ENCODE peak calls at places on chromosomes 2 and 18, in eight cellular contexts. Z is esophagus muscularis mucosa, B is stromal cell of bone marrow, P is HEK293T, V is fibroblast of pulmonary artery, O is pons, S is T-helper 2 cell, U is mesendoderm. C is an unnamed sample.

GRCh38 chr2:164314148-164314547 is 307.1 kb downstream of the GRB14 start:
- DNase-seq in Z (no peak), S (no peak), V (peak; percentile 3), U (no peak), O (peak; percentile 11), B (peak; percentile 19), P (peak; percentile 13), C (no peak)

GRCh38 chr2:83516503-83516902 is 942.6 kb downstream of the SUCLG1 start:
- DNase-seq in V (no peak), Z (no peak), B (no peak), S (no peak), P (peak; percentile 4), U (peak; percentile 32), O (no peak), C (no peak)

GRCh38 chr2:26616032-26616863 is 24.9 kb downstream of the CIB4 start:
- DNase-seq in U (no peak), S (no peak), O (no peak), P (no peak), B (no peak), Z (no peak), V (no peak), C (no peak)

GRCh38 chr2:104043864-104044263 is 810.1 kb upstream of the POU3F3 start:
- DNase-seq in S (no peak), O (peak; percentile 24), Z (no peak), U (no peak), B (no peak), P (peak; percentile 46), V (no peak), C (peak; percentile 73)

GRCh38 chr2:134127496-134127895 is 126.4 kb upstream of the MGAT5 start:
- DNase-seq in V (no peak), Z (no peak), S (peak; percentile 17), P (no peak), U (no peak), B (no peak), O (peak; percentile 6), C (no peak)

GRCh38 chr18:36297419-36298112 is at the start of gene FHOD3:
- DNase-seq in V (peak; percentile 67), B (peak; percentile 38), O (no peak), Z (peak; percentile 91), S (no peak), U (peak; percentile 72), P (peak; percentile 95), C (peak; percentile 62)

GRCh38 chr2:142220901-142221300 is 90.1 kb upstream of the LRP1B start:
- DNase-seq in V (peak; percentile 27), P (no peak), Z (no peak), S (no peak), U (no peak), B (no peak), O (no peak), C (peak; percentile 14)

GRCh38 chr18:75467396-75467795 is 39.9 kb upstream of the SMIM21 start:
- DNase-seq in B (no peak), P (no peak), S (no peak), U (no peak), V (no peak), O (no peak), Z (no peak), C (peak; percentile 13)

GRCh38 chr2:190627881-190628412 is 20.9 kb upstream of the NAB1 start:
- DNase-seq in P (no peak), B (no peak), V (peak; percentile 42), U (no peak), Z (no peak), O (peak; percentile 57), S (no peak), C (peak; percentile 98)

GRCh38 chr2:63975437-63976124 is 43.6 kb downstream of the VPS54 start:
- DNase-seq in B (no peak), P (no peak), U (no peak), S (no peak), V (no peak), Z (no peak), O (no peak), C (no peak)

GRCh38 chr18:12702221-12703095 is at the start of the genes CEP76 and PSMG2:
- DNase-seq in O (peak; percentile 79), V (peak; percentile 91), B (peak; percentile 87), Z (peak; percentile 97), U (peak; percentile 94), S (peak; percentile 78), P (peak; percentile 78), C (peak; percentile 87)

GRCh38 chr2:68163641-68164040 is 6.0 kb downstream of the PNO1 start:
- DNase-seq in V (no peak), B (no peak), S (no peak), O (no peak), U (no peak), P (no peak), Z (no peak), C (no peak)

GRCh38 chr2:186129767-186130581 is 356.1 kb upstream of the ZC3H15 start:
- DNase-seq in Z (no peak), U (peak; percentile 18), V (peak; percentile 32), S (no peak), B (peak; percentile 52), O (no peak), P (no peak), C (peak; percentile 76)

GRCh38 chr2:217023611-217024010 is 163.7 kb upstream of the TNP1 start:
- DNase-seq in V (no peak), S (no peak), U (no peak), Z (peak; percentile 31), P (no peak), O (no peak), B (no peak), C (no peak)

GRCh38 chr18:56873441-56874140 is 222.4 kb downstream of the WDR7 start:
- DNase-seq in P (no peak), B (no peak), S (no peak), O (peak; percentile 96), U (peak; percentile 73), V (peak; percentile 55), Z (no peak), C (no peak)

GRCh38 chr18:58180738-58181353 is 136.8 kb downstream of the NEDD4L start:
- DNase-seq in S (peak; percentile 28), Z (no peak), U (peak; percentile 65), V (peak; percentile 59), P (peak; percentile 45), B (no peak), O (peak; percentile 43), C (peak; percentile 69)

GRCh38 chr18:58139627-58140026 is 95.6 kb downstream of the NEDD4L start:
- DNase-seq in U (peak; percentile 25), V (no peak), B (no peak), O (no peak), P (no peak), S (no peak), Z (no peak), C (no peak)

GRCh38 chr2:74533464-74533863 is 3.7 kb downstream of the HTRA2 start:
- DNase-seq in Z (no peak), V (no peak), O (no peak), S (no peak), P (no peak), U (no peak), B (no peak), C (no peak)

GRCh38 chr2:6865346-6866238 is at the start of gene CMPK2:
- DNase-seq in O (no peak), P (peak; percentile 63), B (peak; percentile 13), S (peak; percentile 67), V (peak; percentile 29), U (peak; percentile 65), Z (peak; percentile 94), C (no peak)

GRCh38 chr18:3330622-3331021 is 68.7 kb downstream of the MYL12B start:
- DNase-seq in Z (no peak), V (no peak), B (no peak), S (no peak), U (peak; percentile 67), O (no peak), P (no peak), C (no peak)

GRCh38 chr2:197059498-197059897 is 133.0 kb upstream of the PGAP1 start:
- DNase-seq in U (no peak), Z (no peak), P (no peak), V (no peak), S (no peak), B (no peak), O (no peak), C (no peak)

GRCh38 chr2:237154050-237154638 is 68.5 kb downstream of the COPS8 start:
- DNase-seq in B (peak; percentile 42), P (peak; percentile 51), U (peak; percentile 78), O (peak; percentile 9), S (peak; percentile 29), V (peak; percentile 74), Z (peak; percentile 47), C (peak; percentile 77)